ENCODE peak calls at places on chromosomes 6 and 20, in five cellular contexts. P is SJSA1; D is esophagus muscularis mucosa; C is CD8-positive, alpha-beta memory T cell; T is heart right ventricle. I is an unnamed sample. For H3K9me3 and H3K36me3, the result is how much of the 10 kb centered on the place peaks cover.

GRCh38 chr6:38174806-38175495 is 355.4 kb downstream of the ZFAND3 start:
- DNase-seq in D (no peak), P (no peak), C (no peak), T (no peak), I (no peak)

GRCh38 chr6:132445201-132445951 is 44.1 kb upstream of the MOXD1 start:
- DNase-seq in T (no peak), D (no peak), P (no peak), C (no peak), I (no peak)

GRCh38 chr20:3744806-3745685 is 12.6 kb downstream of the HSPA12B start:
- DNase-seq in C (peak), T (peak), P (no peak), D (no peak), I (peak)

GRCh38 chr6:39301606-39302005 is 12.6 kb downstream of the KCNK17 start:
- DNase-seq in T (no peak), C (no peak), P (no peak), D (no peak), I (peak)

GRCh38 chr6:11810039-11810541 is 31.5 kb upstream of the ADTRP start:
- DNase-seq in C (no peak), P (no peak), D (peak), T (peak), I (peak)

GRCh38 chr6:103893082-103893481 is 966.6 kb downstream of the HACE1 start:
- DNase-seq in D (no peak), C (no peak), T (peak), P (no peak), I (no peak)

GRCh38 chr6:71056656-71057055 is 99.8 kb upstream of the B3GAT2 start:
- DNase-seq in C (no peak), T (no peak), D (no peak), P (no peak), I (no peak)

GRCh38 chr20:31760457-31761240 is 21.6 kb downstream of the TPX2 start:
- DNase-seq in P (no peak), C (no peak), T (no peak), D (no peak), I (no peak)

GRCh38 chr6:22320750-22321149 is 23.9 kb upstream of the PRL start:
- DNase-seq in T (no peak), C (no peak), P (peak), D (no peak), I (peak)
- H3K9me3 ChIP-seq in T (under half), C (under half), P (under half), D (under half), I (under half)

GRCh38 chr20:34293589-34293988 is 9.6 kb downstream of the AHCY start:
- DNase-seq in P (no peak), T (no peak), C (no peak), D (no peak), I (no peak)
- H3K36me3 ChIP-seq in P (under half), T (under half), C (under half), D (half or more), I (half or more)

DNA sequence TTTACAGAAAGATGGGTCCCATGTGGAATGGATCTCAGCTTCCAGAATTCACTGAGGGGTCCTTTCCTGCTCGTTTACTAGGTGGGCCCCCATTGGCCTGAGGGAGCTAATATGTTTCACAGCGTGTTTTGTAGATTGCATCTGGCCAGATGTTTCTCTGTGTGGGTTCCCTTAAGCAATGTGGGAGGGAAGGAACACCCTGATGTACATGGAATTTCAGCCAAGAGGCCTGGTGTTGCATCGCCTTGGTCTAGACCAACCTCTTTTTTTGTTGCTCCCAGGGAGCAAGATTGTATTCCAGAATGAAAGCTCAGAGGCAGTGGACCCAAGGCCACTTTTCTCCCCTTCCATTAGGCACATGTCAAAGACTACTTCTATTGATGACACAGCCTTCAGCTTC is 826.4 kb downstream of the MAFB start:
- DNase-seq in D (no peak), T (no peak), P (no peak), C (no peak), I (no peak)
- H3K9me3 ChIP-seq in D (under half), T (under half), P (under half), C (under half), I (under half)

GRCh38 chr6:144510859-144511258 is 225.7 kb downstream of the UTRN start:
- DNase-seq in D (no peak), C (no peak), P (no peak), T (no peak), I (no peak)
- H3K36me3 ChIP-seq in D (under half), C (under half), P (under half), T (under half), I (under half)

I was measured in SJCRH30.